ENCODE peak calls at places on chromosomes 12 and 14, in four cellular contexts. K is HepG2, G is GM12878, W is H1. P is an unnamed sample.

GRCh38 chr12:20314325-20314724 is 54.0 kb upstream of the PDE3A start:
- DNase-seq in K (no peak), G (no peak), W (no peak), P (no peak)

GRCh38 chr14:102655154-102655553 is 62.7 kb downstream of the RCOR1 start:
- DNase-seq in K (peak), G (no peak), W (no peak), P (no peak)

GRCh38 chr12:122491991-122492390 is 8.7 kb downstream of the ZCCHC8 start:
- DNase-seq in K (peak), G (no peak), W (no peak), P (no peak)

GRCh38 chr14:24074625-24075484 is 3.5 kb downstream of the CPNE6 start:
- DNase-seq in K (no peak), G (no peak), W (no peak), P (no peak)

GRCh38 chr12:124507188-124508109 is 60.0 kb downstream of the NCOR2 start:
- DNase-seq in K (no peak), G (no peak), W (no peak), P (no peak)

GRCh38 chr14:21070610-21071224 is 613 bp downstream of the ARHGEF40 start:
- DNase-seq in K (peak), G (no peak), W (no peak), P (no peak)

GRCh38 chr12:55687746-55688145 is 20.0 kb downstream of the ITGA7 start:
- DNase-seq in K (no peak), G (no peak), W (no peak), P (no peak)

GRCh38 chr14:104287301-104288009 is 149.1 kb downstream of the KIF26A start:
- DNase-seq in K (no peak), G (no peak), W (no peak), P (no peak)

GRCh38 chr14:59771577-59771976 is 99.0 kb downstream of the RTN1 start:
- DNase-seq in K (no peak), G (no peak), W (no peak), P (no peak)

GRCh38 chr12:23197266-23197665 is 572.3 kb downstream of the ETNK1 start:
- DNase-seq in K (no peak), G (no peak), W (no peak), P (no peak)

GRCh38 chr12:119710941-119711551 is 43.1 kb downstream of the PRKAB1 start:
- DNase-seq in K (no peak), G (no peak), W (no peak), P (no peak)

GRCh38 chr12:124509300-124509675 is 58.1 kb downstream of the NCOR2 start:
- DNase-seq in K (no peak), G (no peak), W (no peak), P (no peak)

GRCh38 chr12:114777052-114777451 is 93.1 kb upstream of the TBX3 start:
- DNase-seq in K (no peak), G (no peak), W (no peak), P (no peak)

GRCh38 chr14:53963491-53964227 is 7.0 kb upstream of the BMP4 start:
- DNase-seq in K (no peak), G (no peak), W (no peak), P (no peak)

DNA sequence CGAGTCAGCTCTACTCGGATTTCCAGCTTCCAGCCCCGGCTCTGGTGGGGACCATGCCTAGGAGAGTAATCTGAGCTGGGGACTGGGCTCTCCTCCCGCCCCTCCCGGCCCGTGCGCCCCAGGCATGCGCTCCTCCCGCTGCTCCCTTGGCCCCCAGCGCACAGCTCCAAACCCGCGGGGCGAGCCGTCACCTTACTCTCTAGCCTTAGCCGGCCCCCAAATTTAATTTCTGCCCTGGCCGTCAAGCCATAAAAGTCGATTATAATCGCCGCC is 41.7 kb upstream of the CAPRIN2 start:
- DNase-seq in K (no peak), G (no peak), W (no peak), P (peak)
- TF ChIP-seq YY1 in K (no peak), G (no peak), W (no peak), P (no peak)

DNA sequence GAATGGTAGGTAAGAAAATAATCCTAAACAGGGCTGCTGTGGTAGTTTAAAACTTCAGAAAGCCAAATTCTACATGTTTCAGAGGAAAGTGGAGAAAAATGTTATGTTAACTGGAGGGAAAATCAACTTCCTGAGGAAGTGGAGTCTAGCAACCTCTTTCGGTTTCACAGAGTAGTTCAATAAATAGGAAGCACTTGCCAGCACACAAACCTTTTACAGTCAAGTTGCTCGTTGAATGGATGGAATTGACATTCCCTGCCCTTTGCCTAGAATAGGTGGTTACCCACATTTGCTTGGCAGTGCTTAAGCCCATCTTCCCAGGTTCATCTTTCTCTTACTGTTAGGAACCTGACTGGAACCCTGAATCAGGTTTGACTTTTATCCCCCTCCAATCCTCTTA is 15.9 kb downstream of the ANKRD13A start:
- DNase-seq in K (no peak), G (no peak), W (no peak), P (no peak)
- TF ChIP-seq SUZ12 in K (no peak), G (no peak), W (no peak), P (no peak)

GRCh38 chr14:69572634-69573135 is 2.0 kb downstream of the CCDC177 start:
- DNase-seq in K (no peak), G (no peak), W (no peak), P (no peak)
- H3K4me3 ChIP-seq in K (no peak), G (no peak), W (no peak), P (no peak)

DNA sequence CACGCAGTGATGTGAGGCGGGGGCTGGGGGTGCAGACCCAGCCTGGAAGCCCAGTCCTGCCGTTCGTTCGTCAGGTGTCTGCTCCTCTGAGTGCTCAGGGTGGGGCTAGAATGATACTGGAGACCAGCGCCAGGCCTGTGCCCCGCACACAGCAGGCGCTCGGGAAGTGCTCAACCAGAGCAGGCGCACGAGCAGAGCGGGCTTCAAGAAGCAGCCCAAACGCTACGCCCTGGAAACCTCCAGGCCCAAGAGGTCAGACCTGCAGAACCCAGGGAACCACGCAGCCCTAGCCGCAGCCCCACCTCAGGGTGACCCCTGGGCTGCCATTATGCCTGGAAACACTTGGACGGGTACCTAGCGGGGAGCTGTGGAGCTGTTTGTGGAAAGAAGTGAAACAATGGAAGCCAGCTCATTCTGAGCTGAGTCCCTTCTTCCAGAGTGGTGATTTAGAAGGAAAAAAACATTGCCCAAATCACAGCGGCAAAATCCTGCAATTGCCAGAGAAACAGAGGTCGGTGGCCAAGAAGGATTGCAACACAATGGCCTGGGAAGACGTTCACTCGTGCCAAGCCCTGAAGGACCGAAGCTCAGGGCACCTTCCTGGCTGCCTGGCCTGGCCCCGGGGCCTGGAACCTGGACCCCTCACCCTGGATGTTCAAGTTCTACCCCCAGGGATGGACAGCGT is 40.5 kb upstream of the DIO3 start:
- DNase-seq in K (no peak), G (no peak), W (no peak), P (no peak)
- TF ChIP-seq YY1 in K (no peak), G (no peak), W (no peak), P (no peak)

DNA sequence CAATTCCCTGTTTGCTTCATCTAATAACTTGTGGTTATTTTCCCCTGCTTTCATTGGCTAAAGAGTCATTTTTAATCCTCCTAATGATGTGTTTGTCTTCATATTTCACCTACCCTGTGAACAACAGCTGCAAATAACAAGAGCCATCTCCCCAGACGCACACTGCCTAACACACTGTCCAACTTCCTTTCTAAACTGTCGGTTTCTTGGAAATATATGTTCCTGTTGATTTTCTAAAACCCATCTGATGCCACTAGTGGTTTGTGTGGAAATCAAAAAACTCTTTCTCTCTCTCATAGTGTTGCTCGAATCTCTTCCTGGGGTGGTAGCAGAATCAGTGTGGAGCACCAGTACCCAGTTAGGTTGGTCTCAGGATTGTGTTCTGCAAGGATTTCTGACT is 226.9 kb downstream of the EPS8 start:
- DNase-seq in K (no peak), G (no peak), W (no peak), P (no peak)
- TF ChIP-seq SUZ12 in K (no peak), G (no peak), W (no peak), P (no peak)

GRCh38 chr14:57692671-57693070 is 173.2 kb downstream of the SLC35F4 start:
- DNase-seq in K (peak), G (no peak), W (no peak), P (peak)
- H3K4me3 ChIP-seq in K (no peak), G (no peak), W (no peak), P (no peak)